ENCODE peak calls at places on chromosomes 11 and 22, in four cellular contexts. One of them, this sample, is unnamed.

GRCh38 chr11:30786392-30787120 is 200.4 kb upstream of the MPPED2 start:
- DNase-seq in GM12878: no peak
- DNase-seq in H1: no peak
- DNase-seq in HepG2: peak
- DNase-seq in this sample: no peak

GRCh38 chr11:120172921-120173705 is 35.2 kb upstream of the TRIM29 start:
- DNase-seq in GM12878: no peak
- DNase-seq in H1: no peak
- DNase-seq in HepG2: no peak
- DNase-seq in this sample: no peak

GRCh38 chr11:76769071-76769560 is 14.0 kb upstream of the TSKU start:
- DNase-seq in H1: no peak
- DNase-seq in GM12878: no peak
- DNase-seq in HepG2: no peak
- DNase-seq in this sample: no peak

GRCh38 chr11:12680246-12680939 is 6.2 kb downstream of the TEAD1 start:
- DNase-seq in HepG2: peak
- DNase-seq in GM12878: no peak
- DNase-seq in H1: peak
- DNase-seq in this sample: peak

GRCh38 chr11:83725718-83726117 is 439.6 kb upstream of the CCDC90B start:
- DNase-seq in HepG2: no peak
- DNase-seq in GM12878: peak
- DNase-seq in H1: no peak
- DNase-seq in this sample: no peak

GRCh38 chr11:101792814-101793213 is 122.0 kb upstream of the CEP126 start:
- DNase-seq in GM12878: no peak
- DNase-seq in H1: no peak
- DNase-seq in HepG2: no peak
- DNase-seq in this sample: no peak

GRCh38 chr22:20862540-20862939 is 3.7 kb downstream of the SNAP29 start:
- DNase-seq in H1: no peak
- DNase-seq in HepG2: no peak
- DNase-seq in GM12878: no peak
- DNase-seq in this sample: no peak

GRCh38 chr11:12537778-12538401 is 136.3 kb upstream of the TEAD1 start:
- DNase-seq in GM12878: no peak
- DNase-seq in H1: no peak
- DNase-seq in HepG2: no peak
- DNase-seq in this sample: no peak

GRCh38 chr11:57649826-57650738 is at the start of gene YPEL4:
- DNase-seq in H1: no peak
- DNase-seq in GM12878: no peak
- DNase-seq in HepG2: no peak
- DNase-seq in this sample: peak

GRCh38 chr11:125542709-125543108 is 26.6 kb upstream of the EI24 start:
- DNase-seq in GM12878: no peak
- DNase-seq in HepG2: no peak
- DNase-seq in H1: no peak
- DNase-seq in this sample: no peak

GRCh38 chr11:61693897-61694840 is 14.0 kb downstream of the DAGLA start:
- DNase-seq in HepG2: peak
- DNase-seq in H1: no peak
- DNase-seq in GM12878: no peak
- DNase-seq in this sample: no peak

GRCh38 chr11:132821027-132821426 is 711.3 kb downstream of the OPCML start:
- DNase-seq in HepG2: no peak
- DNase-seq in GM12878: no peak
- DNase-seq in H1: peak
- DNase-seq in this sample: peak

GRCh38 chr22:25514436-25514835 is 50.0 kb upstream of the GRK3 start:
- DNase-seq in H1: no peak
- DNase-seq in HepG2: no peak
- DNase-seq in GM12878: no peak
- DNase-seq in this sample: no peak

GRCh38 chr11:69640260-69640994 is 529 bp upstream of the CCND1 start:
- DNase-seq in H1: no peak
- DNase-seq in GM12878: no peak
- DNase-seq in HepG2: no peak
- DNase-seq in this sample: no peak

GRCh38 chr11:121841487-121842167 is 274.4 kb downstream of the BLID start:
- DNase-seq in HepG2: peak
- DNase-seq in GM12878: no peak
- DNase-seq in H1: no peak
- DNase-seq in this sample: peak

GRCh38 chr11:119134389-119134978 is 13.1 kb downstream of the HINFP start:
- DNase-seq in GM12878: no peak
- DNase-seq in H1: no peak
- DNase-seq in HepG2: no peak
- DNase-seq in this sample: no peak

GRCh38 chr11:95790933-95791247 is 592 bp downstream of the CEP57 start:
- DNase-seq in GM12878: peak
- DNase-seq in HepG2: peak
- DNase-seq in H1: no peak
- DNase-seq in this sample: no peak

GRCh38 chr11:2434008-2434407 is 10.3 kb downstream of the TRPM5 start:
- DNase-seq in HepG2: no peak
- DNase-seq in GM12878: no peak
- DNase-seq in H1: no peak
- DNase-seq in this sample: no peak

GRCh38 chr22:44399906-44400762 is 87.4 kb upstream of the SHISAL1 start:
- DNase-seq in HepG2: no peak
- DNase-seq in H1: no peak
- DNase-seq in GM12878: no peak
- DNase-seq in this sample: no peak

GRCh38 chr11:95154514-95154913 is 64.9 kb downstream of the ENDOD1 start:
- DNase-seq in HepG2: peak
- DNase-seq in H1: no peak
- DNase-seq in GM12878: no peak
- DNase-seq in this sample: no peak

GRCh38 chr22:18032455-18033101 is 8.2 kb upstream of the MICAL3 start:
- DNase-seq in H1: no peak
- DNase-seq in HepG2: no peak
- DNase-seq in GM12878: no peak
- DNase-seq in this sample: no peak

GRCh38 chr22:18035740-18036139 is 11.4 kb upstream of the MICAL3 start:
- DNase-seq in HepG2: peak
- DNase-seq in GM12878: no peak
- DNase-seq in H1: no peak
- DNase-seq in this sample: no peak

GRCh38 chr22:18031670-18032454 is 7.5 kb upstream of the MICAL3 start:
- DNase-seq in H1: no peak
- DNase-seq in GM12878: no peak
- DNase-seq in HepG2: no peak
- DNase-seq in this sample: no peak

GRCh38 chr22:18033204-18033998 is 9.0 kb upstream of the MICAL3 start:
- DNase-seq in H1: no peak
- DNase-seq in GM12878: no peak
- DNase-seq in HepG2: no peak
- DNase-seq in this sample: no peak

GRCh38 chr22:18034076-18034475 is 9.7 kb upstream of the MICAL3 start:
- DNase-seq in H1: no peak
- DNase-seq in HepG2: no peak
- DNase-seq in GM12878: no peak
- DNase-seq in this sample: no peak
- H3K9ac ChIP-seq in H1: no peak
- H3K9ac ChIP-seq in HepG2: no peak
- H3K9ac ChIP-seq in GM12878: no peak
- H3K9ac ChIP-seq in this sample: no peak

DNA sequence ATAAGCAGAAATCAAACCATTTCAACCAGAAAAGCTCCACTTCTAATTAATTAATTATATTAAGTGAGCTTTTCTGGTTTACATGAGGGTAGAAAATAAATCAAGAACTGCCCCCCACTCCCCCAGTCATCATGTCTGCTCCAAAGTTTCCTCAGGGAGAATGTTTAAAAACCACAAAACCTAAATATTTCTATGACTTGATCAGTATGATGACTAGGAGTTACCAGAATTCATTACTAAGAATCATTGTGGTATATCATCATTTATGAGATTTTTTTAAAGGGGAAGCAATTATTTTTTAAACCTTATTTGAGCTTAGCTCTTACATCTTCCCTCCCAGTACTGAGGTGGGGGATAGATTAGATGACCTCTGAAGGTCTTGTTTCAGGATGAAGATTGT is 401.1 kb upstream of the CADM1 start:
- DNase-seq in GM12878: no peak
- DNase-seq in HepG2: no peak
- DNase-seq in H1: no peak
- DNase-seq in this sample: no peak
- TF ChIP-seq SUZ12 in GM12878: no peak
- TF ChIP-seq SUZ12 in HepG2: no peak
- TF ChIP-seq SUZ12 in H1: no peak
- TF ChIP-seq SUZ12 in this sample: no peak

GRCh38 chr22:41217553-41218157 is 12.5 kb downstream of the L3MBTL2 start:
- DNase-seq in H1: no peak
- DNase-seq in GM12878: no peak
- DNase-seq in HepG2: no peak
- DNase-seq in this sample: no peak
- TF ChIP-seq ZNF274 in H1: no peak
- TF ChIP-seq ZNF274 in GM12878: no peak
- TF ChIP-seq ZNF274 in HepG2: no peak
- TF ChIP-seq ZNF274 in this sample: no peak

GRCh38 chr22:37752189-37753061 is 55.3 kb upstream of the GCAT start:
- DNase-seq in GM12878: no peak
- DNase-seq in H1: no peak
- DNase-seq in HepG2: peak
- DNase-seq in this sample: no peak
- H3K9ac ChIP-seq in GM12878: no peak
- H3K9ac ChIP-seq in H1: no peak
- H3K9ac ChIP-seq in HepG2: peak
- H3K9ac ChIP-seq in this sample: peak

DNA sequence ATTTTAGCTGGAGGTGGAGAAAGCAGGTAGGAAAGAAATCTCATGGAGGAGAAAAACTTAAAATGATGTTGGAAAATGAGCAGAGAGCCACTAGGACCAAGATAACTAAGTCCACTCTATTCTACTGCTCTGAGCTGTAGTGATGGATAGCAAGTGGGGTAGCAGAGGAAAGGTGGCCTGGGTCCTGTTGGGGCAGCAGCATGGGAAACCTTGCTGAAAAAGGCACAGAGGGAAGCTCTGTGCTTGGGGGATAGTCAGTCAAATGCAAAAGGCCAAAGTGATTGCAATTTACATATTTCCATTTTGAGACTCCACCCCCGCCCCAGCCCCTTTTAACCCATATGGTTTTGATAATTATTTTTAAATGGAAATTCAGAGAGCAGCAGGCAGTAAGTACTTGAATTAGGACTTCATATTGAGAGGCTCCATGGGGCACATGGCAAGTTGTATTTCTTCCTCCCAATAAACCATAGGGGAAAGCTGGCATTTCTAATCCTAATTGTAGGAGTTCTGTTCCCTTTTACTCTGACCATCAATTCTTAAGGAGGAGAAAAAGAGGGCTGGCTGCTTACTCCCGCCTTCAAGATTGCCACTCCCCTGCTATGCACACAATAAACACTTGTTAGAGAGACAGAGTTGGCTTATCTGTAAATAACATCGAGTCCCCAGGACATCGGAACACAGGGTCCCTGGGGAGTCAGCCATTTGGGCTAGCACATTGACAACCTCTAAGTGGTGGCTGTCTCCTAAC is 1341.5 kb upstream of the TENM4 start:
- DNase-seq in HepG2: no peak
- DNase-seq in H1: no peak
- DNase-seq in GM12878: no peak
- DNase-seq in this sample: no peak
- TF ChIP-seq SUZ12 in HepG2: no peak
- TF ChIP-seq SUZ12 in H1: no peak
- TF ChIP-seq SUZ12 in GM12878: no peak
- TF ChIP-seq SUZ12 in this sample: no peak

GRCh38 chr22:23106906-23107367 is 34.9 kb downstream of the RSPH14 start:
- DNase-seq in HepG2: peak
- DNase-seq in GM12878: no peak
- DNase-seq in H1: no peak
- DNase-seq in this sample: no peak
- TF ChIP-seq ZNF274 in HepG2: no peak
- TF ChIP-seq ZNF274 in GM12878: no peak
- TF ChIP-seq ZNF274 in H1: no peak
- TF ChIP-seq ZNF274 in this sample: no peak

GRCh38 chr22:17997456-17997855 is 26.9 kb downstream of the MICAL3 start:
- DNase-seq in GM12878: no peak
- DNase-seq in H1: no peak
- DNase-seq in HepG2: no peak
- DNase-seq in this sample: no peak
- H3K9ac ChIP-seq in GM12878: no peak
- H3K9ac ChIP-seq in H1: no peak
- H3K9ac ChIP-seq in HepG2: no peak
- H3K9ac ChIP-seq in this sample: no peak

GRCh38 chr11:19734171-19734570 is 21.5 kb downstream of the NAV2 start:
- DNase-seq in GM12878: no peak
- DNase-seq in H1: no peak
- DNase-seq in HepG2: no peak
- DNase-seq in this sample: no peak
- TF ChIP-seq SUZ12 in GM12878: no peak
- TF ChIP-seq SUZ12 in H1: no peak
- TF ChIP-seq SUZ12 in HepG2: no peak
- TF ChIP-seq SUZ12 in this sample: no peak

GRCh38 chr11:65540290-65541092 is 15.6 kb downstream of the SCYL1 start:
- DNase-seq in HepG2: no peak
- DNase-seq in H1: no peak
- DNase-seq in GM12878: peak
- DNase-seq in this sample: peak
- TF ChIP-seq ZNF274 in HepG2: no peak
- TF ChIP-seq ZNF274 in H1: no peak
- TF ChIP-seq ZNF274 in GM12878: no peak
- TF ChIP-seq ZNF274 in this sample: no peak

This sample was measured in NT2/D1.